ENCODE peak calls at places on chromosomes 13 and 19, in nine cellular contexts. D is pons; W is endothelial cell; E is GM03348; Z is NCI-H774; C is stimulated activated CD8-positive, alpha-beta memory T cell treated with anti-CD3 and anti-CD28 coated beads, Interleukin-7, amount 100 ng/mL, for 1 hour; B is activated T-helper 1 cell treated with anti-CD3 and anti-CD28 coated beads, Interleukin-2, amount 50 U/mL, for 16 hours; R is stimulated activated naive CD4-positive, alpha-beta T cell; V is effector CD4-positive, alpha-beta T cell. J is an unnamed sample.

GRCh38 chr19:18483119-18483518 is 38.8 kb downstream of the ELL start:
- DNase-seq in D (no peak), W (no peak), E (no peak), Z (peak), C (no peak), B (no peak), R (no peak), V (no peak), J (no peak)

GRCh38 chr13:60435762-60436374 is 38.8 kb downstream of the TDRD3 start:
- DNase-seq in D (no peak), W (no peak), E (no peak), Z (no peak), C (no peak), B (no peak), R (no peak), V (no peak), J (no peak)

GRCh38 chr13:99431927-99432636 is 69.2 kb upstream of the TM9SF2 start:
- DNase-seq in D (no peak), W (no peak), E (no peak), Z (no peak), C (no peak), B (no peak), R (no peak), V (no peak), J (no peak)

GRCh38 chr19:48639483-48640375 is 2.5 kb upstream of the DBP start:
- DNase-seq in D (peak), W (no peak), E (no peak), Z (no peak), C (no peak), B (no peak), R (no peak), V (no peak), J (no peak)

GRCh38 chr13:73336789-73337188 is 278.0 kb downstream of the KLF5 start:
- DNase-seq in D (no peak), W (no peak), E (no peak), Z (no peak), C (no peak), B (no peak), R (no peak), V (no peak), J (no peak)

GRCh38 chr13:20150561-20150960 is 10.3 kb downstream of the GJA3 start:
- DNase-seq in D (no peak), W (no peak), E (no peak), Z (no peak), C (no peak), B (no peak), R (no peak), V (no peak), J (no peak)

GRCh38 chr19:18846862-18847515 is 15.2 kb downstream of the UPF1 start:
- DNase-seq in D (peak), W (peak), E (peak), Z (peak), C (peak), B (peak), R (peak), V (peak), J (peak)

GRCh38 chr19:7844951-7845350 is 14.9 kb downstream of the EVI5L start:
- DNase-seq in D (no peak), W (no peak), E (no peak), Z (no peak), C (no peak), B (no peak), R (no peak), V (no peak), J (no peak)

GRCh38 chr13:24081388-24081787 is 79.1 kb upstream of the SPATA13 start:
- DNase-seq in D (no peak), W (no peak), E (no peak), Z (no peak), C (no peak), B (no peak), R (no peak), V (no peak), J (no peak)

GRCh38 chr19:28242317-28242927 is 970.5 kb downstream of the UQCRFS1 start:
- DNase-seq in D (peak), W (peak), E (peak), Z (peak), C (no peak), B (no peak), R (no peak), V (no peak), J (no peak)

GRCh38 chr13:100892981-100893380 is 218.4 kb upstream of the TMTC4 start:
- DNase-seq in D (peak), W (no peak), E (no peak), Z (no peak), C (no peak), B (no peak), R (no peak), V (no peak), J (no peak)

GRCh38 chr13:52158629-52159158 is 703 bp downstream of the NEK3 start:
- DNase-seq in D (peak), W (no peak), E (peak), Z (no peak), C (no peak), B (no peak), R (no peak), V (no peak), J (no peak)

GRCh38 chr19:48681127-48681470 is 8.3 kb upstream of the NTN5 start:
- DNase-seq in D (no peak), W (no peak), E (no peak), Z (no peak), C (no peak), B (no peak), R (no peak), V (no peak), J (no peak)

GRCh38 chr13:102903659-102904407 is 58.0 kb downstream of the ERCC5 start:
- DNase-seq in D (peak), W (peak), E (peak), Z (no peak), C (no peak), B (no peak), R (no peak), V (no peak), J (no peak)

GRCh38 chr13:82772802-82773201 is 1109.5 kb downstream of the SLITRK1 start:
- DNase-seq in D (no peak), W (no peak), E (peak), Z (no peak), C (no peak), B (no peak), R (no peak), V (no peak), J (no peak)

GRCh38 chr13:62167650-62168172 is 752.1 kb upstream of the PCDH20 start:
- DNase-seq in D (no peak), W (no peak), E (peak), Z (no peak), C (no peak), B (no peak), R (no peak), V (no peak), J (no peak)

GRCh38 chr19:30227661-30228112 is 144.5 kb upstream of the ZNF536 start:
- DNase-seq in D (no peak), W (peak), E (peak), Z (peak), C (no peak), B (no peak), R (no peak), V (no peak), J (no peak)